ENCODE peak calls at places on chromosome 3, in six cellular contexts. G is ELF-1; S is heart right ventricle; O is effector CD4-positive, alpha-beta T cell; M is HEK293T; W is CD8-positive, alpha-beta memory T cell. Q is an unnamed sample.

GRCh38 chr3:63824309-63824708 is 5.2 kb downstream of the C3orf49 start:
- DNase-seq in G (no peak), S (no peak), O (no peak), M (no peak), W (no peak), Q (no peak)

GRCh38 chr3:111033470-111034108 is 38.0 kb upstream of the NECTIN3 start:
- DNase-seq in G (no peak), S (no peak), O (no peak), M (no peak), W (no peak), Q (no peak)

GRCh38 chr3:72380193-72380592 is 468.1 kb downstream of the SHQ1 start:
- DNase-seq in G (no peak), S (no peak), O (no peak), M (no peak), W (no peak), Q (no peak)

GRCh38 chr3:164208846-164209245 is 869.5 kb downstream of the SI start:
- DNase-seq in G (peak), S (no peak), O (no peak), M (no peak), W (no peak), Q (no peak)

GRCh38 chr3:193599393-193599792 is 6.4 kb downstream of the OPA1 start:
- DNase-seq in G (no peak), S (no peak), O (no peak), M (no peak), W (no peak), Q (no peak)

GRCh38 chr3:28502555-28502954 is 153.9 kb upstream of the AZI2 start:
- DNase-seq in G (no peak), S (no peak), O (no peak), M (no peak), W (no peak), Q (no peak)

GRCh38 chr3:42991369-42992315 is 12.5 kb downstream of the GASK1A start:
- DNase-seq in G (no peak), S (no peak), O (no peak), M (no peak), W (no peak), Q (no peak)

GRCh38 chr3:139102606-139103005 is 57.9 kb upstream of the PRR23C start:
- DNase-seq in G (no peak), S (no peak), O (no peak), M (no peak), W (no peak), Q (no peak)

GRCh38 chr3:143220745-143221144 is 101.2 kb downstream of the CHST2 start:
- DNase-seq in G (no peak), S (no peak), O (no peak), M (no peak), W (no peak), Q (no peak)

GRCh38 chr3:155196131-155197075 is 97.1 kb downstream of the STRIT1 start:
- DNase-seq in G (no peak), S (no peak), O (no peak), M (no peak), W (no peak), Q (no peak)

GRCh38 chr3:101998256-101998926 is 149.1 kb downstream of the NFKBIZ start:
- DNase-seq in G (no peak), S (no peak), O (no peak), M (no peak), W (no peak), Q (no peak)

GRCh38 chr3:89405145-89405544 is 297.7 kb downstream of the EPHA3 start:
- DNase-seq in G (peak), S (no peak), O (no peak), M (no peak), W (no peak), Q (no peak)

GRCh38 chr3:172332256-172333041 is 115.8 kb downstream of the GHSR start:
- DNase-seq in G (peak), S (no peak), O (peak), M (peak), W (peak), Q (peak)

GRCh38 chr3:126537116-126537729 is 13.3 kb downstream of the CHST13 start:
- DNase-seq in G (no peak), S (no peak), O (no peak), M (no peak), W (no peak), Q (peak)

GRCh38 chr3:33941804-33942203 is 143.4 kb downstream of the PDCD6IP start:
- DNase-seq in G (no peak), S (no peak), O (no peak), M (no peak), W (no peak), Q (no peak)

GRCh38 chr3:187281191-187281714 is 10.3 kb downstream of the MASP1 start:
- DNase-seq in G (peak), S (no peak), O (no peak), M (no peak), W (no peak), Q (no peak)

GRCh38 chr3:196141866-196142673 is 60.2 kb upstream of the TFRC start:
- DNase-seq in G (peak), S (no peak), O (no peak), M (no peak), W (no peak), Q (peak)

GRCh38 chr3:14335774-14336413 is 66.5 kb upstream of the SLC6A6 start:
- DNase-seq in G (no peak), S (no peak), O (no peak), M (no peak), W (no peak), Q (no peak)

GRCh38 chr3:62817678-62818077 is 57.5 kb downstream of the CADPS start:
- DNase-seq in G (no peak), S (no peak), O (no peak), M (no peak), W (no peak), Q (no peak)

GRCh38 chr3:66856555-66856954 is 141.6 kb upstream of the KBTBD8 start:
- DNase-seq in G (no peak), S (no peak), O (no peak), M (no peak), W (no peak), Q (no peak)

GRCh38 chr3:10192953-10193691 is 28.4 kb downstream of the IRAK2 start:
- DNase-seq in G (peak), S (no peak), O (peak), M (peak), W (peak), Q (no peak)

GRCh38 chr3:149765762-149766334 is 13.6 kb upstream of the COMMD2 start:
- DNase-seq in G (no peak), S (no peak), O (no peak), M (no peak), W (no peak), Q (no peak)

GRCh38 chr3:60423556-60423955 is 827.7 kb downstream of the FHIT start:
- DNase-seq in G (no peak), S (no peak), O (no peak), M (no peak), W (no peak), Q (no peak)

GRCh38 chr3:175335229-175335628 is 476.1 kb downstream of the NAALADL2 start:
- DNase-seq in G (no peak), S (no peak), O (no peak), M (no peak), W (no peak), Q (no peak)

GRCh38 chr3:195041871-195042740 is 228.9 kb downstream of the XXYLT1 start:
- DNase-seq in G (peak), S (no peak), O (no peak), M (no peak), W (no peak), Q (no peak)

GRCh38 chr3:114460459-114460858 is 166.6 kb downstream of the TIGIT start:
- DNase-seq in G (no peak), S (no peak), O (no peak), M (no peak), W (no peak), Q (no peak)

GRCh38 chr3:157752952-157753351 is 249.7 kb upstream of the VEPH1 start:
- DNase-seq in G (no peak), S (no peak), O (no peak), M (no peak), W (no peak), Q (no peak)

GRCh38 chr3:153138267-153139210 is 23.5 kb upstream of the RAP2B start:
- DNase-seq in G (peak), S (no peak), O (no peak), M (no peak), W (no peak), Q (peak)

Q was measured in left lobe of liver.